ENCODE peak calls at places on chromosome 6, in five cellular contexts. R is CD8-positive, alpha-beta memory T cell; M is COR-L47; B is BE2C; D is brain microvascular endothelial cell. I is an unnamed sample.

GRCh38 chr6:163133017-163133416 is 281.5 kb upstream of the QKI start:
- DNase-seq in R (no peak), M (no peak), B (no peak), D (no peak), I (no peak)

GRCh38 chr6:168037242-168037641 is 39.8 kb downstream of the KIF25 start:
- DNase-seq in R (no peak), M (no peak), B (no peak), D (no peak), I (no peak)

GRCh38 chr6:11943060-11943459 is 69.1 kb upstream of the HIVEP1 start:
- DNase-seq in R (no peak), M (no peak), B (no peak), D (no peak), I (no peak)

GRCh38 chr6:143510991-143511891 is at the start of gene FUCA2:
- DNase-seq in R (peak; percentile 39), M (peak; percentile 62), B (peak; percentile 79), D (peak; percentile 73), I (peak; percentile 28)

GRCh38 chr6:55882731-55883595 is 7.6 kb upstream of the BMP5 start:
- DNase-seq in R (no peak), M (no peak), B (no peak), D (peak; percentile 84), I (no peak)

GRCh38 chr6:4112366-4112765 is 23.0 kb downstream of the ECI2 start:
- DNase-seq in R (no peak), M (no peak), B (no peak), D (no peak), I (no peak)

GRCh38 chr6:31345026-31345730 is 11.8 kb downstream of the HLA-B start:
- DNase-seq in R (no peak), M (no peak), B (no peak), D (no peak), I (no peak)

GRCh38 chr6:19380287-19380686 is 456.9 kb upstream of the ID4 start:
- DNase-seq in R (no peak), M (no peak), B (no peak), D (peak; percentile 32), I (no peak)